ENCODE peak calls at places on chromosomes 16 and 17, in six cellular contexts. J, R, K, M, U and W are unnamed samples. For H3K4me1, the result is how much of the 10 kb centered on the place peaks cover.

GRCh38 chr17:83085103-83085502 is 5.7 kb downstream of the METRNL start:
- DNase-seq in K (no peak), U (no peak), R (no peak), J (no peak), M (no peak), W (no peak)

GRCh38 chr17:57739402-57740224 is 5.5 kb downstream of the CCDC182 start:
- DNase-seq in M (no peak), K (peak), J (peak), R (no peak), U (no peak), W (no peak)

GRCh38 chr16:54928421-54929089 is 2.1 kb upstream of the IRX5 start:
- DNase-seq in J (peak), M (peak), U (no peak), R (peak), K (no peak), W (peak)

GRCh38 chr17:82449883-82450356 is 632 bp downstream of the CYBC1 start:
- DNase-seq in M (no peak), U (no peak), K (peak), J (no peak), R (no peak), W (no peak)

GRCh38 chr16:70696952-70697600 is 11.2 kb upstream of the MTSS2 start:
- DNase-seq in M (peak), U (no peak), R (no peak), J (no peak), K (no peak), W (peak)

GRCh38 chr16:89505204-89506112 is 2.7 kb upstream of the SPG7 start:
- DNase-seq in J (peak), U (peak), M (peak), R (peak), K (peak), W (peak)

GRCh38 chr17:21304091-21304490 is 19.6 kb downstream of the MAP2K3 start:
- DNase-seq in R (peak), J (no peak), K (no peak), U (no peak), M (no peak), W (peak)

GRCh38 chr16:46649571-46649970 is 28.4 kb upstream of the SHCBP1 start:
- DNase-seq in K (peak), R (peak), M (peak), J (no peak), U (no peak), W (peak)

GRCh38 chr17:71505200-71505599 is 615.6 kb upstream of the SOX9 start:
- DNase-seq in M (no peak), U (no peak), K (no peak), R (no peak), J (no peak), W (no peak)

GRCh38 chr16:57372372-57373116 is at the start of gene CX3CL1:
- DNase-seq in R (peak), J (no peak), M (peak), U (no peak), K (peak), W (peak)

DNA sequence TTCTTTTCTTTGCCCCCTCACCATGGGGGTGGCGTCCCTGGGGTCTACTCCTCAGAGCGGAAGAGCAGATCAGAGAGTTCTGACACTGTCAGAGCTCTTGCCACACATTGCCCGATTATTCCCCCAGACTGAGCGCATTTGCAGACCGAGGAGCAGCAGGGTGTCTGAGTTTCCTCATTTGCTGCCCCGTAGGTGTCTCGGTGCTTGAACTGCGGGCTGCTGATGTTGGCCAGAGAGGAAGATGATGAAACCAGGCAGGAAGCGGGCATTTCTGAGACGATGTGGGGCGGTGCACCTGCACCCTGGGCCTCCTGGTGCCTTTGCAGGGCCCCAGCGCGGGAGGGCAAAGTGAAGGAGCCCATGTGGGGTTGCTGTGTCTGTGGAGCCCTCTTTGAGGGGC is 55.2 kb downstream of the ARSG start:
- DNase-seq in J (no peak), K (peak), M (no peak), R (no peak), U (no peak), W (no peak)
- TF ChIP-seq CTCF in J (no peak), K (no peak), M (no peak), R (no peak), U (no peak), W (no peak)

GRCh38 chr17:81091774-81092517 is 57.0 kb downstream of the BAIAP2 start:
- DNase-seq in J (no peak), R (no peak), U (no peak), M (no peak), K (no peak), W (no peak)
- H3K4me1 ChIP-seq in J (half or more), R (under half), U (under half), M (under half), K (under half), W (under half)

DNA sequence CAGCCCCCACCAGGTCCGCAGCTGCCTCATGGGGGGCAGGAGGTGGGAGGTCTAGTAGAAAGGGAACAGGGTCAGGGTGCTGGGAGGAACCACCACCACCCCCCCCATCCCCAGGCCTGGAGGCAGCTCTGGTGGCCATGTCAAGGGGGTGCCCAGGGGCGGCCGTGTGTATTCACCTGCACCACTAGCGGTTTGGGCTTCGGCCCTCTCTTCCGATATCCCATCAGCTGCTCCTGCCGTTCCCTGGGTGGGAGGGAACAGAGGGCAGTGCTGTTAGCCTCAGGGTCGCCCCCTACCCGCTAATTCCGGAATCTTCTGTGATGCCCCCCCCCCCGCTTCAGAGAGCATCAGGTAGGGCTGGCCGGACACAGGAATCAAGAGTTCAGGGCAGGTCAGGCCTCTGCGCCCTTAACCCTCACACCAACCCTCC is 3.8 kb downstream of the CBX4 start:
- DNase-seq in R (no peak), J (no peak), K (peak), M (no peak), U (no peak), W (no peak)
- TF ChIP-seq CTCF in R (no peak), J (no peak), K (no peak), M (no peak), U (no peak), W (no peak)

GRCh38 chr17:9700136-9700535 is 54.8 kb downstream of the USP43 start:
- DNase-seq in K (no peak), R (no peak), U (no peak), J (no peak), M (no peak), W (no peak)

GRCh38 chr17:9703781-9704082 is 58.4 kb downstream of the USP43 start:
- DNase-seq in U (no peak), J (no peak), R (no peak), M (no peak), K (no peak), W (no peak)

GRCh38 chr17:9696279-9697044 is 51.1 kb downstream of the USP43 start:
- DNase-seq in R (no peak), K (no peak), M (no peak), U (no peak), J (no peak), W (no peak)

GRCh38 chr17:9702916-9703780 is 57.8 kb downstream of the USP43 start:
- DNase-seq in U (no peak), R (no peak), J (no peak), K (no peak), M (no peak), W (no peak)

DNA sequence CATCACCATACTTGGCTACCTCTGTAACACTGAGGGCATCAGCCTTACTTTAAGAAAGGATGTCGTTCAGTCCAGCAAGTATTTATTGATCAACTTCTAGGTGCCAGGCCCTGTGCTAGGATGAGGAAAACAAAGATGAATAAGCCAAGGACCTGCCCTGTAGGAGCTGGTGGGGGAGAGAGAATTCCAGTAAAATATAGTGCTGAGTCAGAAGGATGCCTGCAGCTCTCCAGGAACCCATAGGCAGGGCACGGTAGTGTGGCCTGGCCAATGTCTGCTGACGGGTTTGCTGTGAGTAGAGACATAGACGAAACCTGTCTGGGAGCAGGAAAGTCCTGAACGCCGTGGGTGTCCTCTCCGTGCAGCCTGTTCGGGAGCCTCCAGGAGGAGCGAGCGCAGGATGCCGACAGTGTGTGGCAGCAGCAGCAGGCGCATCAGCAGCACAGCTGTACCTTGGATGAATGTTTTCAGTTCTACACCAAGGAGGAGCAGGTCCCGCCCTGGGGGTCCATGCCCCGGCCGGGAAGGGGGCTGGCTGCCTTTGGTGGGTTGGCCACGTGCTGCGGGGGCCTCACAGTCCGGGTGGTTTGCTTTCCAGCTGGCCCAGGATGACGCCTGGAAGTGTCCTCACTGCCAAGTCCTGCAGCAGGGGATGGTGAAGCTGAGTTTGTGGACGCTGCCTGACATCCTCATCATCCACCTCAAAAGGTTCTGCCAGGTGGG is 55.6 kb downstream of the USP43 start:
- DNase-seq in K (no peak), J (no peak), M (no peak), U (no peak), R (no peak), W (no peak)
- H3K4me1 ChIP-seq in K (under half), J (under half), M (under half), U (under half), R (under half), W (under half)

DNA sequence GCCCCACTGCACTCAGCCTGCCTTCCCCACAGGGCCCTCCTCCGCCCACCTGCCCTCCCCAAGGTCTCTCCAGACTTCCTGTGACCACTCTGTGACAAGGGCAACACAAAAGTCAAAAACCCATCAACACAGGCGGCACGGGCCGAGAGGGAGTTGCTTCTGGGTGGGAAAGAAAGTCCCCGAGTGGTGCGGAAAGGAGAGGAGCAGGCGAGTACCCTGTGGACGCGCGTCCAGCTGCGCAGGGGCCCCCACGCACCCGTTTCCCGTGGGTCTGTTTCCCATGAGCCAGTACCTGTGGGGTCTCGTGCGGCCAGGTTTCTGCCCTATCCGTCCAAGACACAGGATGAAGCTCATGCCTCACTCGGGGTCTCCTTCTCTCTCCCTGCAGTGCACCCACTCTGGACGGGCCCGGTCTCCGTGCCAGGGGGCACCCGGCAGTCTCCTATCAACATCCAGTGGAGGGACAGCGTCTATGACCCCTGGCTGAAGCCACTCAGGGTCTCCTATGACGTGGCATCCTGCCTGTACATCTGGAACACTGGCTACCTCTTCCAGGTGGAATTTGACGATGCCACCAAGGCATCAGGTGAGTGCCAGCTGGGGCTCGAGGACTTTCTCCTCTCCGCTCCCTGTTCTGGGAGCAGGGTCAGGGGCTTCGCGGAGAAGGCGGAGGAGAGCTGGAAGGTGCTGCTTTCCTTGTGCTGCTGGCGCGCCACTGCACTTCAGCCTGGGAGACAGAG is 12.2 kb downstream of the CD2BP2 start:
- DNase-seq in R (no peak), K (peak), M (no peak), J (no peak), U (no peak), W (no peak)
- TF ChIP-seq CTCF in R (no peak), K (no peak), M (no peak), J (no peak), U (no peak), W (no peak)

DNA sequence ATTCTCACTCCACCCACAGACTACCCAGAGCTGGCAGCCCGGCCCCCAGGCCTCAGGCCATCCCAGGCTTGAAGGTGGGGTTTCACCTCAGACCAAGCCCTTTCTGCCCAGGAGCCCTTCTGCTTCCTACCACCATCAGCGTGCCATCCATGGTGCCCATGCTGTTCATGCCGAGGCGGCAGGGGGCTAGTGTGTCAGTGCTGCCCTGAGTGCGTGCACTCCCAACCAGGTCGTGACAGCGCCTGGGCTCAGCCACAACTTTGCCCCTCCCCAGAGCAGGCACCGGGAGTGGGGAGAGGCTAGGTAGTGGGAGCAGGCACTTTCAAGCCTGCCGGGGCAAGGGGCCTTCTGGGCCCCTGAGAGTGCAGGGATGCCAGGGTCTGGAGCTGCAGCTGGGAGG is 8.5 kb downstream of the B3GNT9 start:
- DNase-seq in J (no peak), K (no peak), R (no peak), M (no peak), U (no peak), W (no peak)
- H3K4me1 ChIP-seq in J (under half), K (under half), R (under half), M (under half), U (under half), W (under half)

GRCh38 chr16:66270333-66270927 is 96.1 kb upstream of the CDH5 start:
- DNase-seq in K (peak), R (peak), U (no peak), J (peak), M (peak), W (peak)
- TF ChIP-seq CTCF in K (peak), R (peak), U (peak), J (peak), M (peak), W (peak)

GRCh38 chr17:76998839-76999238 is 130.6 kb downstream of the MGAT5B start:
- DNase-seq in J (no peak), M (no peak), K (no peak), R (no peak), U (no peak), W (no peak)
- H3K4me1 ChIP-seq in J (under half), M (under half), K (under half), R (under half), U (under half), W (under half)

DNA sequence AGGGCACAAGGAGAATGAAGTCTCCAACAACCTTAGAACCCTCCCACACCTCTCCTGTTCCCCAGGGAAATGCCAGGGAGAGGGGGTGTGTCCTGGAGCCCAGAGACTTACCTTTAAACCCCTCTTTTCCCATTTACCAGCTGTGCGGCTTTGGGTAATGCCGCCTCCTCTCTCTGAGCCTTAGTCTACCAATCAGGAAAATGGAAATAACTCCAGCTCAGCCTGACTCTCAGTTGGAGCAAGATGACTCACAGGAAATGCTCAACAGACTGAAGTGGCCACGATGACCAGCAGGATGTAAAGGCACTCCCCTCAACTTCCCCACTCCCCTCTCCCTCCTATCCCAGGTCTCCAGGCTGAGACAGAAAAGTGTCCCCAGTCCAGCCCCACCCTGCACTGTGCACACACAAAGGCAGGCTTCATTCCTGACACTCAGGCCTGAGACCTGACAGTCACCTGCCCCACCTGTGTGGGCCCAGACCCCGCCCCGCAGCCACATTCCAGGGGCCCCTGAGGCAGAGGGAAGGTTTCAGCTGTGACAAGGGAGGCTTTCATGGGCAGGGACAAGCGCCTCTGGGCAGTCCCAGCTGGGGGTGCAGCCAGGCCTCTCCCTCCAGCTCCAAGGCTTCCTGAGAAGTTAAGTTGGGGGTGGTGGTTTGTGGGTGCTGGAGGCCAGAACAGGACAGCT is 3.0 kb upstream of the KRT15 start:
- DNase-seq in M (peak), U (no peak), R (no peak), J (peak), K (peak), W (no peak)
- TF ChIP-seq CTCF in M (no peak), U (no peak), R (no peak), J (no peak), K (no peak), W (no peak)

GRCh38 chr17:29719469-29719868 is 96.8 kb upstream of the CORO6 start:
- DNase-seq in U (no peak), R (no peak), J (no peak), K (no peak), M (no peak), W (no peak)
- H3K4me1 ChIP-seq in U (under half), R (under half), J (under half), K (under half), M (under half), W (under half)